ENCODE peak calls at places on chromosomes 4 and X, in eight cellular contexts. One of them, this sample, is unnamed.
A peak's percentile ranks its signal among the peaks of the same experiment; 100 is the strongest.

GRCh38 chr4:4861592-4862551 is 2.4 kb downstream of the MSX1 start:
- DNase-seq in suprapubic skin: no peak
- DNase-seq in H1: no peak
- DNase-seq in testis: no peak
- DNase-seq in ovary: no peak
- DNase-seq in Peyer's patch: no peak
- DNase-seq in uterus: no peak
- DNase-seq in A549: no peak
- DNase-seq in this sample: no peak

GRCh38 chrX:2967998-2968909 is 38.1 kb upstream of the ARSH start:
- DNase-seq in suprapubic skin: peak; percentile 17
- DNase-seq in H1: no peak
- DNase-seq in testis: peak; percentile 13
- DNase-seq in ovary: no peak
- DNase-seq in Peyer's patch: no peak
- DNase-seq in uterus: no peak
- DNase-seq in A549: no peak
- DNase-seq in this sample: no peak

GRCh38 chr4:10664408-10664807 is 20.2 kb downstream of the CLNK start:
- DNase-seq in suprapubic skin: no peak
- DNase-seq in H1: no peak
- DNase-seq in testis: peak; percentile 37
- DNase-seq in ovary: peak; percentile 21
- DNase-seq in Peyer's patch: no peak
- DNase-seq in uterus: peak; percentile 23
- DNase-seq in A549: no peak
- DNase-seq in this sample: no peak

GRCh38 chr4:73257242-73257994 is 1.2 kb downstream of the ANKRD17 start:
- DNase-seq in suprapubic skin: peak; percentile 81
- DNase-seq in H1: no peak
- DNase-seq in testis: peak; percentile 91
- DNase-seq in ovary: peak; percentile 71
- DNase-seq in Peyer's patch: peak; percentile 90
- DNase-seq in uterus: peak; percentile 78
- DNase-seq in A549: peak; percentile 35
- DNase-seq in this sample: peak; percentile 16

GRCh38 chr4:156169861-156170260 is 216.2 kb upstream of the CTSO start:
- DNase-seq in suprapubic skin: no peak
- DNase-seq in H1: no peak
- DNase-seq in testis: no peak
- DNase-seq in ovary: no peak
- DNase-seq in Peyer's patch: no peak
- DNase-seq in uterus: no peak
- DNase-seq in A549: no peak
- DNase-seq in this sample: no peak

GRCh38 chr4:78645853-78646757 is 94.5 kb downstream of the ANXA3 start:
- DNase-seq in suprapubic skin: peak; percentile 90
- DNase-seq in H1: no peak
- DNase-seq in testis: peak; percentile 81
- DNase-seq in ovary: peak; percentile 67
- DNase-seq in Peyer's patch: peak; percentile 77
- DNase-seq in uterus: peak; percentile 85
- DNase-seq in A549: peak; percentile 21
- DNase-seq in this sample: no peak

GRCh38 chr4:16239086-16239485 is 12.8 kb upstream of the TAPT1 start:
- DNase-seq in suprapubic skin: no peak
- DNase-seq in H1: no peak
- DNase-seq in testis: no peak
- DNase-seq in ovary: no peak
- DNase-seq in Peyer's patch: no peak
- DNase-seq in uterus: no peak
- DNase-seq in A549: no peak
- DNase-seq in this sample: no peak

GRCh38 chr4:5969777-5970176 is 48.5 kb downstream of the C4orf50 start:
- DNase-seq in suprapubic skin: no peak
- DNase-seq in H1: no peak
- DNase-seq in testis: no peak
- DNase-seq in ovary: no peak
- DNase-seq in Peyer's patch: no peak
- DNase-seq in uterus: no peak
- DNase-seq in A549: no peak
- DNase-seq in this sample: no peak

GRCh38 chrX:121356139-121356849 is 308.9 kb downstream of the GLUD2 start:
- DNase-seq in suprapubic skin: no peak
- DNase-seq in H1: no peak
- DNase-seq in testis: no peak
- DNase-seq in ovary: no peak
- DNase-seq in Peyer's patch: no peak
- DNase-seq in uterus: no peak
- DNase-seq in A549: no peak
- DNase-seq in this sample: no peak

GRCh38 chrX:31546130-31546529 is 474.3 kb upstream of the FTHL17 start:
- DNase-seq in suprapubic skin: no peak
- DNase-seq in H1: no peak
- DNase-seq in testis: no peak
- DNase-seq in ovary: no peak
- DNase-seq in Peyer's patch: no peak
- DNase-seq in uterus: no peak
- DNase-seq in A549: no peak
- DNase-seq in this sample: no peak

GRCh38 chr4:140924761-140925392 is 168.7 kb upstream of the TBC1D9 start:
- DNase-seq in suprapubic skin: no peak
- DNase-seq in H1: no peak
- DNase-seq in testis: no peak
- DNase-seq in ovary: no peak
- DNase-seq in Peyer's patch: no peak
- DNase-seq in uterus: no peak
- DNase-seq in A549: no peak
- DNase-seq in this sample: no peak

GRCh38 chr4:110108470-110108869 is 89.9 kb downstream of the ELOVL6 start:
- DNase-seq in suprapubic skin: no peak
- DNase-seq in H1: no peak
- DNase-seq in testis: no peak
- DNase-seq in ovary: no peak
- DNase-seq in Peyer's patch: no peak
- DNase-seq in uterus: no peak
- DNase-seq in A549: no peak
- DNase-seq in this sample: no peak

GRCh38 chr4:97987019-97987648 is 156.1 kb downstream of the STPG2 start:
- DNase-seq in suprapubic skin: no peak
- DNase-seq in H1: no peak
- DNase-seq in testis: no peak
- DNase-seq in ovary: no peak
- DNase-seq in Peyer's patch: no peak
- DNase-seq in uterus: no peak
- DNase-seq in A549: peak; percentile 1
- DNase-seq in this sample: no peak

GRCh38 chr4:6779667-6780565 is 2.6 kb upstream of the KIAA0232 start:
- DNase-seq in suprapubic skin: no peak
- DNase-seq in H1: peak; percentile 19
- DNase-seq in testis: peak; percentile 26
- DNase-seq in ovary: no peak
- DNase-seq in Peyer's patch: peak; percentile 51
- DNase-seq in uterus: no peak
- DNase-seq in A549: no peak
- DNase-seq in this sample: no peak

GRCh38 chr4:28886934-28887333 is 1833.2 kb upstream of the PCDH7 start:
- DNase-seq in suprapubic skin: no peak
- DNase-seq in H1: no peak
- DNase-seq in testis: no peak
- DNase-seq in ovary: no peak
- DNase-seq in Peyer's patch: no peak
- DNase-seq in uterus: no peak
- DNase-seq in A549: no peak
- DNase-seq in this sample: no peak

GRCh38 chr4:6416518-6417286 is 55.7 kb downstream of the PPP2R2C start:
- DNase-seq in suprapubic skin: no peak
- DNase-seq in H1: no peak
- DNase-seq in testis: no peak
- DNase-seq in ovary: no peak
- DNase-seq in Peyer's patch: no peak
- DNase-seq in uterus: no peak
- DNase-seq in A549: no peak
- DNase-seq in this sample: no peak

GRCh38 chr4:6962211-6963041 is 52.8 kb downstream of the TBC1D14 start:
- DNase-seq in suprapubic skin: no peak
- DNase-seq in H1: no peak
- DNase-seq in testis: no peak
- DNase-seq in ovary: no peak
- DNase-seq in Peyer's patch: peak; percentile 45
- DNase-seq in uterus: no peak
- DNase-seq in A549: no peak
- DNase-seq in this sample: no peak

DNA sequence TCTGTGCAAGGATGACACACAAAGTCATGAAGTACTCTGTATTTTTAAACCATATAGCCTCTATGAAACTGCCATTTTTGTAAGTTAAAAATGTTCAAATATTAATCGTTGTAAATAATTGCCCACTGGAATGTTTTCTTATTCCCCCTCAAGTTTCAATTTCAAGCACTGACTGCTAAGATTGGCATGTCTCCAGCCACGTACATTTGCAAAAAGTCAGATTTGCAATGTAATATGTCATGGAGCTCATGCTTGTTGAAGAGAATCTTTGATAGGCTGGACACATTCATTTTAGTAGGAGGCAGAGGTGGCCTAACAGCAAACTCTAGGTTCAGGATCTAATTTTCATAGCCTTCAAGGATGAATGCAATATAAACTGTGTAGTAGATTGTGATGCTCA is 124.6 kb downstream of the CBR4 start:
- DNase-seq in suprapubic skin: no peak
- DNase-seq in H1: no peak
- DNase-seq in testis: no peak
- DNase-seq in ovary: no peak
- DNase-seq in Peyer's patch: no peak
- DNase-seq in uterus: no peak
- DNase-seq in A549: no peak
- DNase-seq in this sample: no peak
- H3K27ac ChIP-seq in suprapubic skin: no peak overlapping the region
- H3K27ac ChIP-seq in H1: no peak overlapping the region
- H3K27ac ChIP-seq in testis: no peak overlapping the region
- H3K27ac ChIP-seq in ovary: no peak overlapping the region
- H3K27ac ChIP-seq in Peyer's patch: no peak overlapping the region
- H3K27ac ChIP-seq in uterus: no peak overlapping the region
- H3K27ac ChIP-seq in A549: peak overlapping the region; percentile 48
- H3K27ac ChIP-seq in this sample: no peak overlapping the region

GRCh38 chr4:126731062-126731461 is 901.7 kb upstream of the INTU start:
- DNase-seq in suprapubic skin: no peak
- DNase-seq in H1: no peak
- DNase-seq in testis: no peak
- DNase-seq in ovary: no peak
- DNase-seq in Peyer's patch: no peak
- DNase-seq in uterus: no peak
- DNase-seq in A549: no peak
- DNase-seq in this sample: no peak

GRCh38 chr4:126733301-126733700 is 899.5 kb upstream of the INTU start:
- DNase-seq in suprapubic skin: no peak
- DNase-seq in H1: no peak
- DNase-seq in testis: no peak
- DNase-seq in ovary: no peak
- DNase-seq in Peyer's patch: no peak
- DNase-seq in uterus: no peak
- DNase-seq in A549: no peak
- DNase-seq in this sample: no peak

GRCh38 chr4:126727461-126727860 is 905.3 kb upstream of the INTU start:
- DNase-seq in suprapubic skin: no peak
- DNase-seq in H1: no peak
- DNase-seq in testis: no peak
- DNase-seq in ovary: no peak
- DNase-seq in Peyer's patch: no peak
- DNase-seq in uterus: no peak
- DNase-seq in A549: no peak
- DNase-seq in this sample: no peak
- TF ChIP-seq POLR2A in suprapubic skin: no peak
- TF ChIP-seq POLR2A in H1: no peak
- TF ChIP-seq POLR2A in testis: no peak
- TF ChIP-seq POLR2A in ovary: no peak
- TF ChIP-seq POLR2A in Peyer's patch: no peak
- TF ChIP-seq POLR2A in uterus: no peak
- TF ChIP-seq POLR2A in A549: no peak
- TF ChIP-seq POLR2A in this sample: no peak

DNA sequence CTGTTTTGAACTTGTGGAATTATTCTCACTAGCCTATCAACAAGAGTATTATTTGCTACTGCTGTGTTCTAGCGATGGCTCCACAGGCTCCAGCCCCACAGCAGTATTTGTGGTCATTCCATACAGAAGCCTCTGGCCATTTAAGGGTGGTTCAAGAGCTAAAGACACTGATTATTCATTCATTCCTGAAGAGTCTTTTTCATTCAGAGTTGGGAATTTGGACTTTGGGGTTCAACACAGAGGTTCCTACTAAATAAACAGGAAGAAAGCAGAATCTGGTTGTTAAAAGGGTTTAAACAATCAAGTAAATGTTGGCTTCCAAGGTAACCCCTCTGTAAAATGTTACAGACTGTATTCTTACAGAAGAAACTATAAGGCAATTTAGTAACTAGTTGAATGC is 4.3 kb upstream of the MBNL3 start:
- DNase-seq in suprapubic skin: no peak
- DNase-seq in H1: no peak
- DNase-seq in testis: no peak
- DNase-seq in ovary: no peak
- DNase-seq in Peyer's patch: no peak
- DNase-seq in uterus: no peak
- DNase-seq in A549: no peak
- DNase-seq in this sample: no peak
- H3K27ac ChIP-seq in suprapubic skin: no peak overlapping the region
- H3K27ac ChIP-seq in H1: no peak overlapping the region
- H3K27ac ChIP-seq in testis: no peak overlapping the region
- H3K27ac ChIP-seq in ovary: no peak overlapping the region
- H3K27ac ChIP-seq in Peyer's patch: no peak overlapping the region
- H3K27ac ChIP-seq in uterus: no peak overlapping the region
- H3K27ac ChIP-seq in A549: no peak overlapping the region
- H3K27ac ChIP-seq in this sample: no peak overlapping the region

DNA sequence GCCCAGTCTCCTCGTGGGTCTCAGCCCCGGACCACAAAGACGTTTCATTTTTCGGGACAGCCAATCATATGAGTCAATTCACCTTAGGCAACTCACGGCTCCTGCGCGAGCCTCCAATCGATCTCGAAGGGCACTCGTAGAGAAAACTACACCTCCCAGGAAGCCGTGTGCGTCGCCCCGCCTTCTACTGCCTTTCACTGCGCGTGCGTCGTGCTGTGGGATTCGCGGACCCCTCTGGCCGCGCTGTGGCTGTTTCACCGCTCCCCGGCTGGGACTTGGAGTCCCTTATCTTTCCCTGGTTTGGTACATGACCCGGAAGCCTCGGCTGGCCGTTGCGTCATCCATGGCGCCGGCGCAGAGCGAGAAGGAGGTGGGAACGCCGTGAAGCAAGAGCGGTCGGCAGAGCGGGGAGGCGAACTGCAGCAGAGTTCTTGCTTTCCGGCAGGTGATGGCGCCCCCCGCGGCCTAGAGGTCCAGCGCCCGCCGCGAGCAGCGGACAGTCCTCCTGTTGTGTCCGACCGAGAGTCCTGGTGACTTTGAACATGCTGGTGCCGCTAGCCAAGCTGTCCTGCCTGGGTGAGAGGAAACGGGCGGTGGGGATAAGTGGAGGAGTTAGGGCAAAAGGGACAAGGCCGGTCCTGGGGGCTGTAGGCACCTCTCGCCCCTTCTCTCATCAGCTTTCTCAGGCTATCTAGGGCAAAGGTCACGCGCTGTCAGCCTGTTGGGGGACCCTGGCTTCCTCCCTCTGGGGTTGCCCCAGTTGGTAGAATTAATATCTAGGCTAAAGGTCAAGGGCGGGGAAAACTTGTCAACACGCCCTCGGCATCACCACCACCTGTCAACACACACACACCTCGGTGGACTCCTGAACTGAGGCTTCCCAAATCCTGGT is at the start of gene ETFDH:
- DNase-seq in suprapubic skin: peak; percentile 99
- DNase-seq in H1: peak; percentile 99
- DNase-seq in testis: peak; percentile 98
- DNase-seq in ovary: peak; percentile 99
- DNase-seq in Peyer's patch: peak; percentile 99
- DNase-seq in uterus: peak; percentile 99
- DNase-seq in A549: peak; percentile 93
- DNase-seq in this sample: peak; percentile 98
- TF ChIP-seq POLR2A in suprapubic skin: peak; percentile 78
- TF ChIP-seq POLR2A in H1: peak; percentile 65
- TF ChIP-seq POLR2A in testis: peak; percentile 54
- TF ChIP-seq POLR2A in ovary: peak; percentile 84
- TF ChIP-seq POLR2A in Peyer's patch: peak; percentile 80
- TF ChIP-seq POLR2A in uterus: peak; percentile 93
- TF ChIP-seq POLR2A in A549: no peak
- TF ChIP-seq POLR2A in this sample: peak; percentile 88

This sample was measured in esophagus squamous epithelium.